ENCODE peak calls at places on chromosomes 3 and 15, in six cellular contexts. B, U, J, D, I and Y are unnamed samples.

GRCh38 chr3:40120816-40121215 is 188.7 kb upstream of the EIF1B start:
- DNase-seq in B (no peak), U (no peak), J (no peak), D (no peak), I (no peak), Y (no peak)

GRCh38 chr3:10627884-10628572 is 122.6 kb upstream of the ATP2B2 start:
- DNase-seq in B (no peak), U (no peak), J (no peak), D (no peak), I (no peak), Y (no peak)

GRCh38 chr3:139830817-139831216 is 104.2 kb upstream of the CLSTN2 start:
- DNase-seq in B (peak; percentile 50), U (no peak), J (no peak), D (no peak), I (no peak), Y (peak; percentile 54)

GRCh38 chr3:126494831-126495230 is 19.1 kb upstream of the ZXDC start:
- DNase-seq in B (no peak), U (no peak), J (no peak), D (no peak), I (no peak), Y (no peak)

GRCh38 chr3:54837964-54838363 is 89.9 kb downstream of the LRTM1 start:
- DNase-seq in B (no peak), U (no peak), J (no peak), D (no peak), I (no peak), Y (no peak)

GRCh38 chr15:96053039-96054021 is 277.2 kb upstream of the NR2F2 start:
- DNase-seq in B (peak; percentile 24), U (peak; percentile 22), J (peak; percentile 15), D (peak; percentile 39), I (no peak), Y (peak; percentile 42)

GRCh38 chr3:32238816-32239637 is 547 bp downstream of the CMTM8 start:
- DNase-seq in B (peak; percentile 32), U (peak; percentile 51), J (peak; percentile 31), D (peak; percentile 33), I (peak; percentile 65), Y (peak; percentile 34)

GRCh38 chr3:142931222-142931621 is 32.3 kb downstream of the PAQR9 start:
- DNase-seq in B (no peak), U (no peak), J (peak; percentile 14), D (no peak), I (peak; percentile 29), Y (no peak)

GRCh38 chr3:12180218-12180617 is 21.5 kb upstream of the TIMP4 start:
- DNase-seq in B (peak; percentile 35), U (peak; percentile 11), J (peak; percentile 69), D (no peak), I (no peak), Y (no peak)

GRCh38 chr3:23256741-23257435 is 53.8 kb downstream of the UBE2E2 start:
- DNase-seq in B (no peak), U (no peak), J (no peak), D (no peak), I (no peak), Y (no peak)

GRCh38 chr15:88178631-88179030 is 77.9 kb downstream of the NTRK3 start:
- DNase-seq in B (no peak), U (no peak), J (no peak), D (peak; percentile 26), I (no peak), Y (no peak)

GRCh38 chr15:64693134-64693533 is 82.3 kb downstream of the RBPMS2 start:
- DNase-seq in B (peak; percentile 59), U (no peak), J (peak; percentile 43), D (no peak), I (no peak), Y (no peak)

GRCh38 chr15:68629519-68630204 is 50.9 kb downstream of the CORO2B start:
- DNase-seq in B (no peak), U (no peak), J (no peak), D (no peak), I (no peak), Y (no peak)

GRCh38 chr3:102533784-102534183 is 99.0 kb downstream of the ZPLD1 start:
- DNase-seq in B (no peak), U (no peak), J (no peak), D (no peak), I (no peak), Y (no peak)

GRCh38 chr15:25943831-25944230 is 80.7 kb upstream of the ATP10A start:
- DNase-seq in B (no peak), U (no peak), J (no peak), D (no peak), I (no peak), Y (no peak)

GRCh38 chr15:77852241-77853007 is 219.7 kb upstream of the LINGO1 start:
- DNase-seq in B (no peak), U (no peak), J (no peak), D (no peak), I (no peak), Y (no peak)

GRCh38 chr15:80613762-80614365 is 81.2 kb upstream of the ABHD17C start:
- DNase-seq in B (no peak), U (no peak), J (no peak), D (no peak), I (no peak), Y (no peak)

GRCh38 chr15:41928637-41929620 is 35.1 kb upstream of the SPTBN5 start:
- DNase-seq in B (peak; percentile 49), U (no peak), J (no peak), D (no peak), I (peak; percentile 74), Y (no peak)

GRCh38 chr15:99057020-99057419 is 47.9 kb upstream of the SYNM start:
- DNase-seq in B (no peak), U (no peak), J (no peak), D (no peak), I (no peak), Y (no peak)

GRCh38 chr3:53890726-53891499 is 746 bp downstream of the SELENOK start:
- DNase-seq in B (no peak), U (no peak), J (peak; percentile 54), D (peak; percentile 69), I (peak; percentile 31), Y (no peak)

GRCh38 chr3:47340866-47341265 is 40.0 kb upstream of the PTPN23 start:
- DNase-seq in B (no peak), U (no peak), J (no peak), D (no peak), I (no peak), Y (no peak)

GRCh38 chr3:74515451-74515850 is 99.0 kb downstream of the CNTN3 start:
- DNase-seq in B (no peak), U (no peak), J (no peak), D (no peak), I (no peak), Y (no peak)

GRCh38 chr3:74507691-74508090 is 106.8 kb downstream of the CNTN3 start:
- DNase-seq in B (no peak), U (no peak), J (no peak), D (no peak), I (no peak), Y (no peak)

DNA sequence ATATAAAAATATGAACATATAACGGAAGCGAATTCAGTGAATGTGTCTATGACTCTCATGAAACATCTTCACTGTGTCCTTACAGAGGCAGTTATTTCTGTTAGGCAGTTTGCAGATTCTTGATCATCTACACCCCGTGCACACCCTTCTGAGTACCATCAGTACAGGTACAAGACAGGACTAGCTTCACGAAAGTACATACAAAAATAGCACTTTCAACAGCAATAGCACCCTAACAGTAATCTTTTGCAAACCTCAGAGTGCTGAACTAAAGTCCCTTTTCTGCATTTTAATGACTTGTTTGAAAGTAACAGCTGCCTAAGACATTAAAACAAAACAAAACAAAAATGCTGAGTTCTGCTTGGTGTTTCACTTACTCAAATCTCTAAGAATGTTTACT is 104.2 kb downstream of the CNTN3 start:
- DNase-seq in B (no peak), U (no peak), J (no peak), D (peak; percentile 89), I (no peak), Y (no peak)
- TF ChIP-seq CTCF in B (no peak), U (no peak), J (no peak), D (no peak), I (no peak), Y (no peak)

GRCh38 chr3:62827550-62827949 is 47.7 kb downstream of the CADPS start:
- DNase-seq in B (no peak), U (no peak), J (no peak), D (no peak), I (no peak), Y (no peak)

GRCh38 chr3:62837145-62837787 is 38.0 kb downstream of the CADPS start:
- DNase-seq in B (no peak), U (no peak), J (no peak), D (no peak), I (no peak), Y (no peak)

GRCh38 chr3:62835594-62836236 is 39.5 kb downstream of the CADPS start:
- DNase-seq in B (no peak), U (no peak), J (no peak), D (peak; percentile 73), I (no peak), Y (no peak)

GRCh38 chr3:62832569-62832968 is 42.6 kb downstream of the CADPS start:
- DNase-seq in B (no peak), U (no peak), J (no peak), D (no peak), I (no peak), Y (no peak)

DNA sequence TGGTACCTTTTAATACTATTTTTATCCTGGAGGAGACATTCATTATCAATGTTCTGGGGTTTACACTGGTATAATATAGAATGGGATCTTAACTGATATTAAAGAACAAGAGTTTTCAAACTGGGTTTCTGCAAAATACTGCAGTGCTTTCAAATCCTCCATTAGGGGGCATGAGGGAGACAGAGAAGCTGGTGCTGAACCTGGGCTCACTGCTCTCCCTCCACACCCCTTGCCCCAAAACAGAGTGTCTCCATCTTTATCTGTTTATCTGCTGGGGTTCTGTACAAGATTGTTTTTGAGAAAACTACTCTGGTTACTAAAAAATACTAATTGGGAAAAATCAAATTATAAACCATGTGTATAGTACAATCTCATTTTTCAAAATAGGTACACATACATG is 41.7 kb downstream of the CADPS start:
- DNase-seq in B (no peak), U (no peak), J (no peak), D (peak; percentile 35), I (no peak), Y (no peak)
- TF ChIP-seq CTCF in B (no peak), U (no peak), J (no peak), D (peak; percentile 58), I (no peak), Y (peak; percentile 58)

GRCh38 chr15:52528465-52529288 is at the start of gene MYO5A:
- DNase-seq in B (peak; percentile 80), U (peak; percentile 61), J (peak; percentile 73), D (peak; percentile 86), I (peak; percentile 88), Y (peak; percentile 68)
- TF ChIP-seq CTCF in B (peak; percentile 36), U (no peak), J (no peak), D (peak; percentile 8), I (peak; percentile 33), Y (peak; percentile 37)

DNA sequence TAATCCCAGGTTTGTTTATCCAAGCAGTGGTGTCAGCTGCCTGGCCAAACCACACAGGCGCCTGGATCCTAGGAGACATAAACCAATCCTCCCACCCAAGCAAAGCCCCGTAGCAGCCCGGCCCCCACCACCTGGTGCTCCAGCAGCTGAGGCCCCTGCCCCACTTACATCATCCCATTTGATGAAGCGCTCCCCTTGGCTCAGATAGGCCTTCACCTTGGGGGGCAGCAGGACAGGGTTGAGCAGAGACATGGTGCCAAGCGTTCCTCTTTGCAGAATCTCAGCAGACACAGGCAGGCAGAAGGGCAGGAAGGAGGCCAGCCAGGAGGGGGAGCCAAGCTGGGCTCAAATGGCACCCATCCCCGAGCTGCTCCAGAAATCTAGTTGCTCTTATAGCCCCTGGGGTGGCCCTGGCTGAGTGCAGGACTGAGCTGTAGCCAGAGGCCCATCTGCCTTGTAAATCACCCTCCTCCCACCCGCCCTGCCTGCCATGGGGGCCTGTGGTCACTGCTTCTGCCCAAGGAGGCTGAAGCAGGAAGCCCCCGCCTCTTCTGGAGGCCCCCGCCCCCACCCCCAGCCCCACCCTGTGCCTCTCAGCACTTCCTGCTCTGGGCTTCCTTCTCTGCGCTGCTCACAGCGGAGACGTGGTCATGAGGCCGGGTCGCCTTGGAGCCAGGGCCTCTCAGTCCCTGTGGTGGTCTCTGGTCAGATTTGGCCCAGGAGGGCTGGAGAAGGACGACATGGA is at the start of gene PLCB2:
- DNase-seq in B (no peak), U (peak; percentile 38), J (peak; percentile 55), D (no peak), I (peak; percentile 83), Y (no peak)
- TF ChIP-seq CTCF in B (no peak), U (no peak), J (no peak), D (peak; percentile 29), I (peak; percentile 52), Y (peak; percentile 24)